ENCODE peak calls at places on chromosomes 6 and 20, in seven cellular contexts. C is H54, I is NCI-H748 treated with DMSO at 0.1 percent for 48 hours, D is fibroblast of mammary gland, O is NCI-H1417, F is T follicular helper cell, N is iPS-NIHi11. S is an unnamed sample.

GRCh38 chr6:139152892-139153271 is 18.0 kb downstream of the HECA start:
- DNase-seq in O (no peak), D (peak; percentile 53), I (no peak), F (no peak), C (no peak), N (no peak), S (no peak)

GRCh38 chr6:136526196-136526930 is 23.9 kb downstream of the MAP7 start:
- DNase-seq in D (peak; percentile 61), C (no peak), N (peak; percentile 61), I (no peak), O (peak; percentile 30), F (no peak), S (no peak)

GRCh38 chr6:32937230-32937633 is 3.6 kb downstream of the HLA-DMB start:
- DNase-seq in D (no peak), O (no peak), C (no peak), N (no peak), F (no peak), I (no peak), S (no peak)

GRCh38 chr20:58714340-58714922 is 21.8 kb downstream of the NPEPL1 start:
- DNase-seq in F (no peak), I (no peak), O (no peak), N (no peak), C (no peak), D (no peak), S (no peak)

GRCh38 chr6:22558288-22558882 is 11.0 kb upstream of the HDGFL1 start:
- DNase-seq in I (no peak), C (no peak), O (no peak), D (no peak), F (no peak), N (no peak), S (no peak)

GRCh38 chr6:28802417-28803336 is 121.1 kb downstream of the TRIM27 start:
- DNase-seq in I (peak; percentile 53), C (no peak), D (peak; percentile 80), O (no peak), F (no peak), N (no peak), S (no peak)

GRCh38 chr6:38714239-38715015 is 684 bp upstream of the DNAH8 start:
- DNase-seq in C (no peak), F (no peak), O (no peak), I (no peak), N (no peak), D (no peak), S (no peak)

GRCh38 chr20:35319206-35320197 is 27.3 kb upstream of the FAM83C start:
- DNase-seq in I (no peak), D (peak; percentile 67), O (no peak), C (no peak), F (no peak), N (peak; percentile 38), S (no peak)

GRCh38 chr6:3538536-3538935 is 81.7 kb upstream of the SLC22A23 start:
- DNase-seq in N (no peak), F (no peak), C (no peak), I (no peak), O (no peak), D (no peak), S (no peak)

GRCh38 chr6:1068068-1068467 is 243.8 kb upstream of the FOXQ1 start:
- DNase-seq in I (no peak), C (no peak), N (no peak), D (no peak), O (no peak), F (no peak), S (no peak)

GRCh38 chr6:32318501-32318900 is 53.2 kb downstream of the TSBP1 start:
- DNase-seq in O (no peak), C (no peak), I (no peak), D (no peak), N (no peak), F (no peak), S (no peak)

GRCh38 chr6:152401978-152402377 is 235.2 kb downstream of the SYNE1 start:
- DNase-seq in I (no peak), F (no peak), D (no peak), C (peak; percentile 61), N (peak; percentile 24), O (no peak), S (no peak)

GRCh38 chr20:2984956-2985661 is 58.3 kb upstream of the GNRH2 start:
- DNase-seq in F (no peak), O (no peak), C (peak; percentile 34), D (peak; percentile 88), I (no peak), N (no peak), S (no peak)

GRCh38 chr6:53627391-53628218 is 38.0 kb downstream of the KLHL31 start:
- DNase-seq in N (no peak), D (no peak), F (no peak), I (no peak), C (no peak), O (no peak), S (no peak)